ENCODE peak calls at places on chromosomes 16 and 17, in six cellular contexts. L is neural progenitor cell; X is HCT116; I is CD8-positive, alpha-beta T cell; O is A549; K is right lobe of liver. G is an unnamed sample.

GRCh38 chr17:43917348-43918025 is 10.2 kb upstream of the MPP2 start:
- DNase-seq in L (peak), X (no peak), I (peak), O (peak), K (no peak), G (no peak)

GRCh38 chr17:81139965-81140364 is 25.3 kb upstream of the PVALEF start:
- DNase-seq in L (no peak), X (no peak), I (no peak), O (no peak), K (no peak), G (no peak)

GRCh38 chr17:1484586-1485310 is 7.7 kb downstream of the MYO1C start:
- DNase-seq in L (peak), X (peak), I (peak), O (peak), K (no peak), G (no peak)

GRCh38 chr17:41801374-41802062 is 10.2 kb downstream of the P3H4 start:
- DNase-seq in L (peak), X (peak), I (peak), O (peak), K (peak), G (no peak)

GRCh38 chr17:43521389-43521788 is 24.8 kb downstream of the ETV4 start:
- DNase-seq in L (no peak), X (no peak), I (no peak), O (no peak), K (no peak), G (no peak)

GRCh38 chr17:48012151-48012520 is 25.5 kb downstream of the COPZ2 start:
- DNase-seq in L (peak), X (no peak), I (peak), O (no peak), K (peak), G (no peak)

GRCh38 chr16:71225145-71225544 is 5.4 kb downstream of the HYDIN start:
- DNase-seq in L (no peak), X (no peak), I (no peak), O (no peak), K (no peak), G (no peak)

GRCh38 chr17:8855477-8856204 is 11.8 kb downstream of the PIK3R6 start:
- DNase-seq in L (no peak), X (no peak), I (no peak), O (no peak), K (no peak), G (no peak)

GRCh38 chr17:44595216-44595775 is 38.0 kb downstream of the FZD2 start:
- DNase-seq in L (no peak), X (no peak), I (no peak), O (no peak), K (no peak), G (no peak)

GRCh38 chr17:41813039-41813680 is 356 bp downstream of the FKBP10 start:
- DNase-seq in L (no peak), X (no peak), I (no peak), O (no peak), K (no peak), G (no peak)

GRCh38 chr16:61195006-61195405 is 841.2 kb downstream of the CDH8 start:
- DNase-seq in L (no peak), X (no peak), I (no peak), O (no peak), K (no peak), G (no peak)

GRCh38 chr17:30422171-30422570 is 43.4 kb downstream of the CPD start:
- DNase-seq in L (no peak), X (no peak), I (no peak), O (no peak), K (no peak), G (no peak)

GRCh38 chr17:45663772-45664171 is 120.3 kb upstream of the CRHR1 start:
- DNase-seq in L (no peak), X (no peak), I (no peak), O (no peak), K (no peak), G (no peak)

GRCh38 chr16:59259964-59260348 is 525.8 kb upstream of the GOT2 start:
- DNase-seq in L (no peak), X (no peak), I (no peak), O (no peak), K (no peak), G (no peak)

GRCh38 chr16:24217456-24217855 is 38.7 kb upstream of the CACNG3 start:
- DNase-seq in L (no peak), X (no peak), I (no peak), O (no peak), K (no peak), G (no peak)

GRCh38 chr16:27769561-27770222 is 219.7 kb downstream of the KATNIP start:
- DNase-seq in L (no peak), X (peak), I (no peak), O (no peak), K (peak), G (peak)

GRCh38 chr17:77471984-77472836 is 331.4 kb downstream of the SEC14L1 start:
- DNase-seq in L (peak), X (no peak), I (no peak), O (no peak), K (peak), G (no peak)

GRCh38 chr17:48006936-48007703 is 30.5 kb downstream of the COPZ2 start:
- DNase-seq in L (no peak), X (no peak), I (no peak), O (no peak), K (peak), G (no peak)

GRCh38 chr16:85481738-85482137 is 131.4 kb upstream of the GSE1 start:
- DNase-seq in L (no peak), X (no peak), I (no peak), O (no peak), K (no peak), G (no peak)

GRCh38 chr16:85477801-85478363 is 135.2 kb upstream of the GSE1 start:
- DNase-seq in L (no peak), X (no peak), I (no peak), O (no peak), K (no peak), G (no peak)

GRCh38 chr16:85480727-85481101 is 132.4 kb upstream of the GSE1 start:
- DNase-seq in L (no peak), X (no peak), I (no peak), O (no peak), K (no peak), G (no peak)

GRCh38 chr16:85481206-85481605 is 131.9 kb upstream of the GSE1 start:
- DNase-seq in L (no peak), X (no peak), I (no peak), O (no peak), K (no peak), G (no peak)

DNA sequence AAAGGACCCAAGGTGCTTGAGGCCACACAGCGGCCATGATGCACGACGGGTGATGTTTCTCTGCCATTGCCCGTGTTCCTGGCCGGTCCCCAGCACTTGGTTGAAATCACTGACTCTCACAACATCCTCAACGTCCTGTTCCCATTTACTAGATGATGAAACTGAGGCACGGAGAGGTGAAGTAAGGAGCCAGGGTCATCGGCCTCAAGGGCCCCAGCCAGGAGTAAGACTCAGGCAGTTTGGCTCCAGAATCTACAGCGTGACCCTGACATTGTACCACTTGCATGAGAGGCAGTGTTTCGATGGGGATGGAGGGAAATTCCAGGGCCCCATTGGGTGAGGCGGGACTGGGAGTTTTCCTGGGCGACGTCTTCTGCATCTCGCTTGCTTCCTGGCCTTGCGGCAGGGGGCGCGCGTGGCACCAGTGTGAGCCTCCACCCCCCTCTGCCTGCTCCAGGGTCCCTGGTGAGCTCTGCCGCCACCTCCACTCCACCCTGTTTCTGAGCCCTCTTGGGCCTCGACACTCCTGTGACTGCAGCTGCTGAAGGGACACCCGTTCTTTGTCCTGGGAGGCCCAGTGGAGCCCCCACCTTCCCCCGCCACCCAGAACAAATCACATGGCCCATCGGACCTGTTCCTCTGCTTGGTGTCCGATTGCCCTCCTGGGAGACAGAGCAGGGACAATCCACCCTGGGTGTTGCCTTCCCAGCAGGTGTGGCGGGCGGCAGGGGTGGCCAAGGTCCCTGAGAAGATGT is 133.0 kb upstream of the GSE1 start:
- DNase-seq in L (peak), X (no peak), I (peak), O (peak), K (no peak), G (no peak)
- TF ChIP-seq CTCF in L (peak), X (no peak), I (no peak), O (peak), K (no peak), G (no peak)

DNA sequence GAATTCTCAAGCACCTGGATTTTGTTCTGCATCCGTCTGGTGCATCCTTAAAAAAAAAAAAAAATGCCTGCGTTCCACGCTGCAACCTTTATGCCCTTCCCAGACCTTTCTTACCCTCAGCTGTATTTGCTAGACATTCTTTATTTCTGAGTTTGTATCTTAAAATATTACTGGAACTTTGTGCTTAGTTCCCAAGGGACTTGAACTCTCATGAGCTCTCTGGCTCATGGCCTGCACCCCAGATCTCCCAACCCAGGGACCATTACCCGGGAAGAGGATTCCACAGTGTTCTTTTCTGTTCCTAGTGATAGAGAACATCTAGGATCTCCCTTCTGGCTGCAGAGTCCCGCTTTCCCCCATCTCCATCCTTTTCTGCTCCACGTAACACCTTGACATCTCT is 28.9 kb upstream of the CLEC18A start:
- DNase-seq in L (no peak), X (no peak), I (no peak), O (no peak), K (no peak), G (no peak)
- H3K4me3 ChIP-seq in L (no peak), X (no peak), I (no peak), O (no peak), K (no peak), G (no peak)

GRCh38 chr16:89341697-89342694 is 124.5 kb downstream of the ZNF778 start:
- DNase-seq in L (no peak), X (no peak), I (peak), O (peak), K (peak), G (no peak)
- TF ChIP-seq CTCF in L (no peak), X (no peak), I (no peak), O (no peak), K (no peak), G (no peak)

DNA sequence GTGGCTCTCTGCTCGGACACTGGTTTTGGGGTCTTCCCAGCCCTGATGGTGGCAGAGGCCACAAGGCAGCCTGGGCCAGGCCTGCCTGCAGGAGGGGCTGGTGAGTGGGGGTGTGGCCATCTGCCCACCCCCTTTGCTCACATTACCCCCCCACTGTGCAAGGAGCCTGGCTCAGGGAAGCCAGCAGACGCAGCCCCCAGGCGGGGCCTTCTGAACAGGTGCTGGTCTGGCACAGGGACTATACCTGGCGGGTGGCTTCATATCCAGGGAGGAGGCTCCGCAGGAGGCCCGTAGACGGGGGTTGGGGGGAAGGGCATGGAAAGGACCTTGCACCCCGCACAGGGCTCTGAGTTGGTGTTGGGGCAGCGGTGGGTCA is 10.7 kb upstream of the ZFPM1 start:
- DNase-seq in L (no peak), X (no peak), I (no peak), O (no peak), K (no peak), G (no peak)
- H3K4me3 ChIP-seq in L (no peak), X (no peak), I (no peak), O (no peak), K (no peak), G (no peak)

DNA sequence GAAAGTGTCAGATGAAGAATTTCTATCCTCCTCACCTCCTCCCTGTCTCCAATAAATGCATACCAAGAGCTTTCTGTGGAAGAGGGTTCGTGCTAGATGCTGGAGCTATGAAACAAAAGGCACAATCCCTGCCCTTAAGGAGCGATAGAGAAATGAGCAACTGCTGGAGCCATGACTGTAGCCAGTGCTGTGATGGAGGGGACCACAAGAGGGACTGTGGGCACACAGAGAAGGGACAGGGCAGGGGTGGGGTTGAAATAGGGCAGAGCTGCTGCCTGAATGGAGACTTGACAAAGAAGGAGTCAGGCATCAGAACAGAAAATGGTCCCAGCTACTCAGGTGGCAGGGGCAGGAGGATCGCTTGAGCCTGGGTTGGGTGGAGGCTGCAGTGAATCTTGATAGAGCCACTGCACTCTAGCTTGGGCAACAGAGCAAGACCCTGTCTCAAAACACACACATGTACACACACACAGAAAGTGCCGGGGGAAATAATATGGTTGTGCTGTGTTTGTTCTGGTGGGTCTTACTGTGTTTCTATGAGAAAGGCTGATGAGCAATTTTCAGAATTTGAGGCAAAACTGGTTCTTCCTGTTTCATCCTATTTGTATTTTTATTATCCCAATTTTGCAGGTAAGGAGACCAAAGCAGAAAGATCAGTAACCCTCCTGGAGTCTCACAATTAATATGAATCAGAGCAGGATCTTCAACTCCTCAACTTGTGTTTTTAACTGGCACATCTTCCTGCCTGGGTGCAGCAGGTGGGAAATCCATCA is 16.5 kb downstream of the TMEM98 start:
- DNase-seq in L (no peak), X (no peak), I (no peak), O (no peak), K (no peak), G (no peak)
- TF ChIP-seq CTCF in L (no peak), X (no peak), I (no peak), O (no peak), K (no peak), G (no peak)

G was measured in AG09309.